ENCODE peak calls at places on chromosomes 3 and 15, in five cellular contexts. N is CD4-positive, alpha-beta memory T cell; L is esophagus squamous epithelium; D is OCI-LY7; O is Peyer's patch. B is an unnamed sample.

GRCh38 chr3:154148541-154148940 is 27.4 kb downstream of the ARHGEF26 start:
- DNase-seq in N (no peak), L (no peak), D (no peak), O (no peak), B (no peak)

GRCh38 chr3:108887137-108887536 is 64.6 kb downstream of the TRAT1 start:
- DNase-seq in N (no peak), L (no peak), D (no peak), O (no peak), B (no peak)

GRCh38 chr3:138874555-138874898 is 39.8 kb upstream of the PIK3CB start:
- DNase-seq in N (no peak), L (no peak), D (no peak), O (no peak), B (no peak)

GRCh38 chr15:72271895-72272212 is 500 bp downstream of the PARP6 start:
- DNase-seq in N (no peak), L (no peak), D (peak; percentile 22), O (no peak), B (no peak)

GRCh38 chr3:29695201-29695904 is 414.5 kb downstream of the RBMS3 start:
- DNase-seq in N (no peak), L (no peak), D (no peak), O (no peak), B (no peak)

GRCh38 chr3:23836536-23837230 is 30.9 kb downstream of the UBE2E1 start:
- DNase-seq in N (no peak), L (no peak), D (no peak), O (no peak), B (no peak)

GRCh38 chr3:41073190-41073589 is 126.1 kb upstream of the CTNNB1 start:
- DNase-seq in N (no peak), L (no peak), D (no peak), O (no peak), B (no peak)

GRCh38 chr15:91456251-91456718 is 356.2 kb downstream of the SV2B start:
- DNase-seq in N (no peak), L (no peak), D (no peak), O (no peak), B (no peak)

GRCh38 chr3:127289646-127290575 is 2.1 kb upstream of the PRR20G start:
- DNase-seq in N (no peak), L (no peak), D (no peak), O (no peak), B (no peak)

GRCh38 chr15:101047301-101047781 is 128.2 kb downstream of the LRRK1 start:
- DNase-seq in N (no peak), L (no peak), D (no peak), O (peak; percentile 43), B (peak; percentile 44)

GRCh38 chr3:162489853-162490252 is 993.2 kb downstream of the OTOL1 start:
- DNase-seq in N (no peak), L (no peak), D (no peak), O (no peak), B (no peak)

GRCh38 chr3:144112437-144112836 is 140.8 kb downstream of the DIPK2A start:
- DNase-seq in N (no peak), L (no peak), D (no peak), O (no peak), B (peak; percentile 52)

GRCh38 chr15:86384191-86384590 is 304.5 kb downstream of the AGBL1 start:
- DNase-seq in N (no peak), L (no peak), D (no peak), O (no peak), B (no peak)

GRCh38 chr3:186400026-186400425 is 38.0 kb upstream of the DGKG start:
- DNase-seq in N (no peak), L (no peak), D (no peak), O (no peak), B (no peak)

GRCh38 chr3:173750095-173750494 is 352.6 kb downstream of the NLGN1 start:
- DNase-seq in N (no peak), L (no peak), D (no peak), O (no peak), B (no peak)

GRCh38 chr3:60757724-60758123 is 493.5 kb downstream of the FHIT start:
- DNase-seq in N (no peak), L (no peak), D (no peak), O (no peak), B (no peak)

GRCh38 chr3:183590442-183590841 is 34.9 kb upstream of the KLHL6 start:
- DNase-seq in N (no peak), L (no peak), D (no peak), O (no peak), B (no peak)

GRCh38 chr3:55750525-55750924 is 263.4 kb upstream of the WNT5A start:
- DNase-seq in N (no peak), L (no peak), D (no peak), O (no peak), B (peak; percentile 67)

GRCh38 chr3:58021072-58021959 is 13.1 kb downstream of the FLNB start:
- DNase-seq in N (no peak), L (no peak), D (no peak), O (no peak), B (no peak)

GRCh38 chr15:87631775-87632174 is 624.8 kb downstream of the NTRK3 start:
- DNase-seq in N (no peak), L (no peak), D (no peak), O (no peak), B (no peak)

GRCh38 chr15:83753872-83754493 is 100.1 kb downstream of the ADAMTSL3 start:
- DNase-seq in N (no peak), L (no peak), D (no peak), O (no peak), B (no peak)

GRCh38 chr15:59492389-59493377 is 54.7 kb downstream of the FAM81A start:
- DNase-seq in N (peak; percentile 49), L (no peak), D (peak; percentile 76), O (peak; percentile 84), B (no peak)

GRCh38 chr3:158649791-158650190 is 5.5 kb downstream of the GFM1 start:
- DNase-seq in N (no peak), L (no peak), D (no peak), O (no peak), B (no peak)

GRCh38 chr3:67635806-67636205 is 18.6 kb downstream of the SUCLG2 start:
- DNase-seq in N (no peak), L (no peak), D (no peak), O (no peak), B (no peak)

GRCh38 chr3:194690501-194691372 is 5.1 kb downstream of the FAM43A start:
- DNase-seq in N (no peak), L (no peak), D (peak; percentile 62), O (no peak), B (no peak)

GRCh38 chr3:136184703-136185102 is 11.4 kb downstream of the MSL2 start:
- DNase-seq in N (no peak), L (no peak), D (no peak), O (no peak), B (no peak)

GRCh38 chr15:38378162-38378560 is 75.8 kb upstream of the FAM98B start:
- DNase-seq in N (no peak), L (no peak), D (no peak), O (peak; percentile 49), B (no peak)

GRCh38 chr15:89129123-89129815 is 41.0 kb downstream of the ABHD2 start:
- DNase-seq in N (peak; percentile 51), L (no peak), D (peak; percentile 58), O (peak; percentile 81), B (no peak)

GRCh38 chr3:12990306-12990705 is 82.9 kb downstream of the IQSEC1 start:
- DNase-seq in N (no peak), L (no peak), D (no peak), O (no peak), B (no peak)

GRCh38 chr15:85010114-85010471 is 28.4 kb downstream of the PDE8A start:
- DNase-seq in N (no peak), L (no peak), D (peak; percentile 39), O (no peak), B (no peak)

GRCh38 chr15:85008474-85009260 is 27.0 kb downstream of the PDE8A start:
- DNase-seq in N (no peak), L (no peak), D (peak; percentile 39), O (no peak), B (no peak)

GRCh38 chr15:85010472-85011209 is 29.0 kb downstream of the PDE8A start:
- DNase-seq in N (no peak), L (no peak), D (peak; percentile 62), O (no peak), B (no peak)

GRCh38 chr15:85009435-85009834 is 27.8 kb downstream of the PDE8A start:
- DNase-seq in N (no peak), L (no peak), D (no peak), O (no peak), B (no peak)

DNA sequence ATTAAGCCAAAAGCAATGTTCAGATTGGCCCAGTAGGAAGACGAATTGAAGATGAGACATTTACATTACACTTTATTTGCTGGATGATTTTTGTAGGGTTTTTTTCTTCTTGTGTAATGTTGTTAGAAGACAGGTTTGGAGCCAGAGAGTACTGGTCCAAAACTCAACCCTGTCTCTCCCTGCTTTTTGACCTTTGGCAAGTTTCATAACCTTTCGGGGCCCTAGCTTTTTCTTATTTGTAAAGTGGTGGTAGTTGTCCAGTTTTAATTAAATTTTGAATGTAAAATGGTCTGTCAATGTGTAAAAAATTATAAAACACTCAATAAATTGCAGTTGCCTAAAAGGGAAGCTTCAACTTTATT is 29.5 kb downstream of the PDE8A start:
- DNase-seq in N (no peak), L (no peak), D (no peak), O (no peak), B (no peak)
- H3K4me1 ChIP-seq in N (peaks cover 27% of the 10 kb centered on the region), L (no peaks in the 10 kb centered on the region), D (peaks cover 52% of the 10 kb centered on the region), O (peaks cover 21% of the 10 kb centered on the region), B (no peaks in the 10 kb centered on the region)

GRCh38 chr3:188064831-188065493 is 89.0 kb upstream of the LPP start:
- DNase-seq in N (no peak), L (no peak), D (no peak), O (no peak), B (no peak)
- H3K4me1 ChIP-seq in N (peaks cover 12% of the 10 kb centered on the region), L (peaks cover 18% of the 10 kb centered on the region), D (peaks cover 31% of the 10 kb centered on the region), O (peaks cover 4% of the 10 kb centered on the region), B (peaks cover 11% of the 10 kb centered on the region)

GRCh38 chr3:131739211-131739610 is 236.4 kb upstream of the MRPL3 start:
- DNase-seq in N (no peak), L (no peak), D (no peak), O (no peak), B (no peak)

GRCh38 chr3:131738095-131738494 is 235.3 kb upstream of the MRPL3 start:
- DNase-seq in N (no peak), L (no peak), D (no peak), O (no peak), B (no peak)

GRCh38 chr3:131743126-131743525 is 240.4 kb upstream of the MRPL3 start:
- DNase-seq in N (no peak), L (no peak), D (no peak), O (no peak), B (no peak)
- H3K4me1 ChIP-seq in N (no peaks in the 10 kb centered on the region), L (no peaks in the 10 kb centered on the region), D (no peaks in the 10 kb centered on the region), O (no peaks in the 10 kb centered on the region), B (no peaks in the 10 kb centered on the region)

DNA sequence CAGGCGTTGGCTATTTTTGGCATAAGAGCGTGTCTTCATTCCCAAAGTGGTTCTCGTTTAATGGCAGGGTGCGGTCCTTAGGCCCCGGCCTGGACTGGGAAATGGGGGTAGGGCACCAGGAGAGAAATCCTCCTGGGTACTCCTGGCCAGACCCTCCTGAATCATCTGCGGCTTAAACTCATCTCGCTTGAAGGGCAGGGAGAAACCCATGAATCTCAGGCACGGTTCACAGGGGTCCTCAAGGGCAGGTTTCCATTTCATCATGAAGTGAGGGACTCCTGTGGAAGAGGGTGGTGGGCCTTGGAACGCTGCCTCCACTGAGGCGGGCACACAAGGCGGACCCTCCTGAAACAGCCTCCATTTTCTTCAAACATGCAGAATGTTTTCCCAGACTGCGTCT is 48.4 kb downstream of the KLF13 start:
- DNase-seq in N (no peak), L (no peak), D (no peak), O (no peak), B (no peak)
- H3K4me1 ChIP-seq in N (peaks cover 52% of the 10 kb centered on the region), L (peaks cover 18% of the 10 kb centered on the region), D (peaks cover 11% of the 10 kb centered on the region), O (no peaks in the 10 kb centered on the region), B (peaks cover 5% of the 10 kb centered on the region)